ENCODE peak calls at places on chromosomes 3 and 15, in nine cellular contexts. One of them, this sample, is unnamed.

GRCh38 chr3:101942356-101942755 is 93.0 kb downstream of the NFKBIZ start:
- DNase-seq in Panc1: no peak
- DNase-seq in NCI-H2171 treated with DMSO at 0.1 percent for 48 hours: no peak
- DNase-seq in NCI-H2029 treated with DMSO at 0.1 percent for 48 hours: no peak
- DNase-seq in HFF-Myc: no peak
- DNase-seq in activated T-cell treated with anti-CD3 and anti-CD28 coated beads for 4 hours: no peak
- DNase-seq in AG20443: no peak
- DNase-seq in stimulated activated naive B cell treated with anti-CD40 and anti-IgM and Interleukin-4, amounts not matched to agents 10 μg/mL and 1 μg/mL and 100 μg/mL, for 72 hours: no peak
- DNase-seq in psoas muscle: no peak
- DNase-seq in this sample: no peak

GRCh38 chr3:72791132-72791531 is 57.1 kb downstream of the SHQ1 start:
- DNase-seq in Panc1: no peak
- DNase-seq in NCI-H2171 treated with DMSO at 0.1 percent for 48 hours: peak
- DNase-seq in NCI-H2029 treated with DMSO at 0.1 percent for 48 hours: no peak
- DNase-seq in HFF-Myc: no peak
- DNase-seq in activated T-cell treated with anti-CD3 and anti-CD28 coated beads for 4 hours: no peak
- DNase-seq in AG20443: no peak
- DNase-seq in stimulated activated naive B cell treated with anti-CD40 and anti-IgM and Interleukin-4, amounts not matched to agents 10 μg/mL and 1 μg/mL and 100 μg/mL, for 72 hours: no peak
- DNase-seq in psoas muscle: no peak
- DNase-seq in this sample: no peak

GRCh38 chr3:195226445-195226844 is 44.5 kb downstream of the XXYLT1 start:
- DNase-seq in Panc1: no peak
- DNase-seq in NCI-H2171 treated with DMSO at 0.1 percent for 48 hours: no peak
- DNase-seq in NCI-H2029 treated with DMSO at 0.1 percent for 48 hours: no peak
- DNase-seq in HFF-Myc: no peak
- DNase-seq in activated T-cell treated with anti-CD3 and anti-CD28 coated beads for 4 hours: no peak
- DNase-seq in AG20443: no peak
- DNase-seq in stimulated activated naive B cell treated with anti-CD40 and anti-IgM and Interleukin-4, amounts not matched to agents 10 μg/mL and 1 μg/mL and 100 μg/mL, for 72 hours: no peak
- DNase-seq in psoas muscle: no peak
- DNase-seq in this sample: no peak

GRCh38 chr3:65018801-65019200 is 331.0 kb upstream of the ADAMTS9 start:
- DNase-seq in Panc1: no peak
- DNase-seq in NCI-H2171 treated with DMSO at 0.1 percent for 48 hours: no peak
- DNase-seq in NCI-H2029 treated with DMSO at 0.1 percent for 48 hours: no peak
- DNase-seq in HFF-Myc: no peak
- DNase-seq in activated T-cell treated with anti-CD3 and anti-CD28 coated beads for 4 hours: no peak
- DNase-seq in AG20443: no peak
- DNase-seq in stimulated activated naive B cell treated with anti-CD40 and anti-IgM and Interleukin-4, amounts not matched to agents 10 μg/mL and 1 μg/mL and 100 μg/mL, for 72 hours: no peak
- DNase-seq in psoas muscle: no peak
- DNase-seq in this sample: no peak

GRCh38 chr3:49411550-49411967 is 217 bp downstream of the RHOA start:
- DNase-seq in Panc1: no peak
- DNase-seq in NCI-H2171 treated with DMSO at 0.1 percent for 48 hours: no peak
- DNase-seq in NCI-H2029 treated with DMSO at 0.1 percent for 48 hours: no peak
- DNase-seq in HFF-Myc: no peak
- DNase-seq in activated T-cell treated with anti-CD3 and anti-CD28 coated beads for 4 hours: peak
- DNase-seq in AG20443: no peak
- DNase-seq in stimulated activated naive B cell treated with anti-CD40 and anti-IgM and Interleukin-4, amounts not matched to agents 10 μg/mL and 1 μg/mL and 100 μg/mL, for 72 hours: peak
- DNase-seq in psoas muscle: peak
- DNase-seq in this sample: no peak

GRCh38 chr3:195198424-195199346 is 72.3 kb downstream of the XXYLT1 start:
- DNase-seq in Panc1: no peak
- DNase-seq in NCI-H2171 treated with DMSO at 0.1 percent for 48 hours: no peak
- DNase-seq in NCI-H2029 treated with DMSO at 0.1 percent for 48 hours: no peak
- DNase-seq in HFF-Myc: no peak
- DNase-seq in activated T-cell treated with anti-CD3 and anti-CD28 coated beads for 4 hours: no peak
- DNase-seq in AG20443: no peak
- DNase-seq in stimulated activated naive B cell treated with anti-CD40 and anti-IgM and Interleukin-4, amounts not matched to agents 10 μg/mL and 1 μg/mL and 100 μg/mL, for 72 hours: no peak
- DNase-seq in psoas muscle: no peak
- DNase-seq in this sample: no peak

GRCh38 chr15:44207643-44208042 is 12.6 kb upstream of the FRMD5 start:
- DNase-seq in Panc1: no peak
- DNase-seq in NCI-H2171 treated with DMSO at 0.1 percent for 48 hours: no peak
- DNase-seq in NCI-H2029 treated with DMSO at 0.1 percent for 48 hours: no peak
- DNase-seq in HFF-Myc: no peak
- DNase-seq in activated T-cell treated with anti-CD3 and anti-CD28 coated beads for 4 hours: no peak
- DNase-seq in AG20443: peak
- DNase-seq in stimulated activated naive B cell treated with anti-CD40 and anti-IgM and Interleukin-4, amounts not matched to agents 10 μg/mL and 1 μg/mL and 100 μg/mL, for 72 hours: no peak
- DNase-seq in psoas muscle: no peak
- DNase-seq in this sample: no peak

GRCh38 chr3:138434875-138435772 is 708 bp downstream of the ESYT3 start:
- DNase-seq in Panc1: no peak
- DNase-seq in NCI-H2171 treated with DMSO at 0.1 percent for 48 hours: peak
- DNase-seq in NCI-H2029 treated with DMSO at 0.1 percent for 48 hours: no peak
- DNase-seq in HFF-Myc: no peak
- DNase-seq in activated T-cell treated with anti-CD3 and anti-CD28 coated beads for 4 hours: no peak
- DNase-seq in AG20443: peak
- DNase-seq in stimulated activated naive B cell treated with anti-CD40 and anti-IgM and Interleukin-4, amounts not matched to agents 10 μg/mL and 1 μg/mL and 100 μg/mL, for 72 hours: no peak
- DNase-seq in psoas muscle: no peak
- DNase-seq in this sample: no peak

GRCh38 chr3:60636846-60637245 is 614.4 kb downstream of the FHIT start:
- DNase-seq in Panc1: no peak
- DNase-seq in NCI-H2171 treated with DMSO at 0.1 percent for 48 hours: peak
- DNase-seq in NCI-H2029 treated with DMSO at 0.1 percent for 48 hours: no peak
- DNase-seq in HFF-Myc: no peak
- DNase-seq in activated T-cell treated with anti-CD3 and anti-CD28 coated beads for 4 hours: no peak
- DNase-seq in AG20443: peak
- DNase-seq in stimulated activated naive B cell treated with anti-CD40 and anti-IgM and Interleukin-4, amounts not matched to agents 10 μg/mL and 1 μg/mL and 100 μg/mL, for 72 hours: no peak
- DNase-seq in psoas muscle: no peak
- DNase-seq in this sample: no peak

GRCh38 chr3:105836533-105836932 is 32.3 kb downstream of the CBLB start:
- DNase-seq in Panc1: no peak
- DNase-seq in NCI-H2171 treated with DMSO at 0.1 percent for 48 hours: no peak
- DNase-seq in NCI-H2029 treated with DMSO at 0.1 percent for 48 hours: no peak
- DNase-seq in HFF-Myc: no peak
- DNase-seq in activated T-cell treated with anti-CD3 and anti-CD28 coated beads for 4 hours: no peak
- DNase-seq in AG20443: peak
- DNase-seq in stimulated activated naive B cell treated with anti-CD40 and anti-IgM and Interleukin-4, amounts not matched to agents 10 μg/mL and 1 μg/mL and 100 μg/mL, for 72 hours: no peak
- DNase-seq in psoas muscle: no peak
- DNase-seq in this sample: no peak

GRCh38 chr3:135848051-135848450 is 117.5 kb upstream of the PPP2R3A start:
- DNase-seq in Panc1: no peak
- DNase-seq in NCI-H2171 treated with DMSO at 0.1 percent for 48 hours: no peak
- DNase-seq in NCI-H2029 treated with DMSO at 0.1 percent for 48 hours: no peak
- DNase-seq in HFF-Myc: no peak
- DNase-seq in activated T-cell treated with anti-CD3 and anti-CD28 coated beads for 4 hours: no peak
- DNase-seq in AG20443: no peak
- DNase-seq in stimulated activated naive B cell treated with anti-CD40 and anti-IgM and Interleukin-4, amounts not matched to agents 10 μg/mL and 1 μg/mL and 100 μg/mL, for 72 hours: no peak
- DNase-seq in psoas muscle: no peak
- DNase-seq in this sample: no peak

GRCh38 chr15:95988574-95988887 is 342.0 kb upstream of the NR2F2 start:
- DNase-seq in Panc1: no peak
- DNase-seq in NCI-H2171 treated with DMSO at 0.1 percent for 48 hours: no peak
- DNase-seq in NCI-H2029 treated with DMSO at 0.1 percent for 48 hours: no peak
- DNase-seq in HFF-Myc: no peak
- DNase-seq in activated T-cell treated with anti-CD3 and anti-CD28 coated beads for 4 hours: no peak
- DNase-seq in AG20443: no peak
- DNase-seq in stimulated activated naive B cell treated with anti-CD40 and anti-IgM and Interleukin-4, amounts not matched to agents 10 μg/mL and 1 μg/mL and 100 μg/mL, for 72 hours: no peak
- DNase-seq in psoas muscle: no peak
- DNase-seq in this sample: no peak

GRCh38 chr3:31077021-31077601 is 182.7 kb upstream of the GADL1 start:
- DNase-seq in Panc1: peak
- DNase-seq in NCI-H2171 treated with DMSO at 0.1 percent for 48 hours: no peak
- DNase-seq in NCI-H2029 treated with DMSO at 0.1 percent for 48 hours: no peak
- DNase-seq in HFF-Myc: peak
- DNase-seq in activated T-cell treated with anti-CD3 and anti-CD28 coated beads for 4 hours: peak
- DNase-seq in AG20443: peak
- DNase-seq in stimulated activated naive B cell treated with anti-CD40 and anti-IgM and Interleukin-4, amounts not matched to agents 10 μg/mL and 1 μg/mL and 100 μg/mL, for 72 hours: no peak
- DNase-seq in psoas muscle: no peak
- DNase-seq in this sample: no peak

GRCh38 chr15:35281515-35281914 is 196.4 kb upstream of the NANOGP8 start:
- DNase-seq in Panc1: no peak
- DNase-seq in NCI-H2171 treated with DMSO at 0.1 percent for 48 hours: no peak
- DNase-seq in NCI-H2029 treated with DMSO at 0.1 percent for 48 hours: no peak
- DNase-seq in HFF-Myc: no peak
- DNase-seq in activated T-cell treated with anti-CD3 and anti-CD28 coated beads for 4 hours: no peak
- DNase-seq in AG20443: peak
- DNase-seq in stimulated activated naive B cell treated with anti-CD40 and anti-IgM and Interleukin-4, amounts not matched to agents 10 μg/mL and 1 μg/mL and 100 μg/mL, for 72 hours: no peak
- DNase-seq in psoas muscle: no peak
- DNase-seq in this sample: no peak

GRCh38 chr3:172595648-172596393 is 72.6 kb upstream of the TNFSF10 start:
- DNase-seq in Panc1: peak
- DNase-seq in NCI-H2171 treated with DMSO at 0.1 percent for 48 hours: no peak
- DNase-seq in NCI-H2029 treated with DMSO at 0.1 percent for 48 hours: peak
- DNase-seq in HFF-Myc: peak
- DNase-seq in activated T-cell treated with anti-CD3 and anti-CD28 coated beads for 4 hours: peak
- DNase-seq in AG20443: peak
- DNase-seq in stimulated activated naive B cell treated with anti-CD40 and anti-IgM and Interleukin-4, amounts not matched to agents 10 μg/mL and 1 μg/mL and 100 μg/mL, for 72 hours: peak
- DNase-seq in psoas muscle: no peak
- DNase-seq in this sample: peak

GRCh38 chr15:60644903-60645302 is 166.0 kb upstream of the ICE2 start:
- DNase-seq in Panc1: no peak
- DNase-seq in NCI-H2171 treated with DMSO at 0.1 percent for 48 hours: no peak
- DNase-seq in NCI-H2029 treated with DMSO at 0.1 percent for 48 hours: no peak
- DNase-seq in HFF-Myc: no peak
- DNase-seq in activated T-cell treated with anti-CD3 and anti-CD28 coated beads for 4 hours: no peak
- DNase-seq in AG20443: no peak
- DNase-seq in stimulated activated naive B cell treated with anti-CD40 and anti-IgM and Interleukin-4, amounts not matched to agents 10 μg/mL and 1 μg/mL and 100 μg/mL, for 72 hours: no peak
- DNase-seq in psoas muscle: no peak
- DNase-seq in this sample: no peak

GRCh38 chr3:47324278-47324865 is 41.6 kb downstream of the KLHL18 start:
- DNase-seq in Panc1: peak
- DNase-seq in NCI-H2171 treated with DMSO at 0.1 percent for 48 hours: peak
- DNase-seq in NCI-H2029 treated with DMSO at 0.1 percent for 48 hours: peak
- DNase-seq in HFF-Myc: peak
- DNase-seq in activated T-cell treated with anti-CD3 and anti-CD28 coated beads for 4 hours: peak
- DNase-seq in AG20443: peak
- DNase-seq in stimulated activated naive B cell treated with anti-CD40 and anti-IgM and Interleukin-4, amounts not matched to agents 10 μg/mL and 1 μg/mL and 100 μg/mL, for 72 hours: peak
- DNase-seq in psoas muscle: peak
- DNase-seq in this sample: no peak

GRCh38 chr15:41789237-41789636 is 15.0 kb downstream of the MAPKBP1 start:
- DNase-seq in Panc1: no peak
- DNase-seq in NCI-H2171 treated with DMSO at 0.1 percent for 48 hours: no peak
- DNase-seq in NCI-H2029 treated with DMSO at 0.1 percent for 48 hours: no peak
- DNase-seq in HFF-Myc: no peak
- DNase-seq in activated T-cell treated with anti-CD3 and anti-CD28 coated beads for 4 hours: no peak
- DNase-seq in AG20443: no peak
- DNase-seq in stimulated activated naive B cell treated with anti-CD40 and anti-IgM and Interleukin-4, amounts not matched to agents 10 μg/mL and 1 μg/mL and 100 μg/mL, for 72 hours: no peak
- DNase-seq in psoas muscle: no peak
- DNase-seq in this sample: no peak

GRCh38 chr3:122560680-122561079 is 3.4 kb downstream of the PARP9 start:
- DNase-seq in Panc1: peak
- DNase-seq in NCI-H2171 treated with DMSO at 0.1 percent for 48 hours: peak
- DNase-seq in NCI-H2029 treated with DMSO at 0.1 percent for 48 hours: peak
- DNase-seq in HFF-Myc: peak
- DNase-seq in activated T-cell treated with anti-CD3 and anti-CD28 coated beads for 4 hours: peak
- DNase-seq in AG20443: peak
- DNase-seq in stimulated activated naive B cell treated with anti-CD40 and anti-IgM and Interleukin-4, amounts not matched to agents 10 μg/mL and 1 μg/mL and 100 μg/mL, for 72 hours: peak
- DNase-seq in psoas muscle: no peak
- DNase-seq in this sample: no peak

GRCh38 chr3:141789281-141789680 is 26.1 kb downstream of the GRK7 start:
- DNase-seq in Panc1: no peak
- DNase-seq in NCI-H2171 treated with DMSO at 0.1 percent for 48 hours: no peak
- DNase-seq in NCI-H2029 treated with DMSO at 0.1 percent for 48 hours: no peak
- DNase-seq in HFF-Myc: no peak
- DNase-seq in activated T-cell treated with anti-CD3 and anti-CD28 coated beads for 4 hours: no peak
- DNase-seq in AG20443: no peak
- DNase-seq in stimulated activated naive B cell treated with anti-CD40 and anti-IgM and Interleukin-4, amounts not matched to agents 10 μg/mL and 1 μg/mL and 100 μg/mL, for 72 hours: no peak
- DNase-seq in psoas muscle: no peak
- DNase-seq in this sample: no peak

GRCh38 chr3:156605686-156606605 is 51.0 kb upstream of the SSR3 start:
- DNase-seq in Panc1: no peak
- DNase-seq in NCI-H2171 treated with DMSO at 0.1 percent for 48 hours: no peak
- DNase-seq in NCI-H2029 treated with DMSO at 0.1 percent for 48 hours: no peak
- DNase-seq in HFF-Myc: no peak
- DNase-seq in activated T-cell treated with anti-CD3 and anti-CD28 coated beads for 4 hours: no peak
- DNase-seq in AG20443: peak
- DNase-seq in stimulated activated naive B cell treated with anti-CD40 and anti-IgM and Interleukin-4, amounts not matched to agents 10 μg/mL and 1 μg/mL and 100 μg/mL, for 72 hours: no peak
- DNase-seq in psoas muscle: peak
- DNase-seq in this sample: no peak

GRCh38 chr3:43629254-43629653 is 7.4 kb upstream of the ANO10 start:
- DNase-seq in Panc1: no peak
- DNase-seq in NCI-H2171 treated with DMSO at 0.1 percent for 48 hours: no peak
- DNase-seq in NCI-H2029 treated with DMSO at 0.1 percent for 48 hours: no peak
- DNase-seq in HFF-Myc: no peak
- DNase-seq in activated T-cell treated with anti-CD3 and anti-CD28 coated beads for 4 hours: no peak
- DNase-seq in AG20443: no peak
- DNase-seq in stimulated activated naive B cell treated with anti-CD40 and anti-IgM and Interleukin-4, amounts not matched to agents 10 μg/mL and 1 μg/mL and 100 μg/mL, for 72 hours: no peak
- DNase-seq in psoas muscle: no peak
- DNase-seq in this sample: no peak

GRCh38 chr3:175093738-175094137 is 234.6 kb downstream of the NAALADL2 start:
- DNase-seq in Panc1: peak
- DNase-seq in NCI-H2171 treated with DMSO at 0.1 percent for 48 hours: no peak
- DNase-seq in NCI-H2029 treated with DMSO at 0.1 percent for 48 hours: no peak
- DNase-seq in HFF-Myc: no peak
- DNase-seq in activated T-cell treated with anti-CD3 and anti-CD28 coated beads for 4 hours: no peak
- DNase-seq in AG20443: no peak
- DNase-seq in stimulated activated naive B cell treated with anti-CD40 and anti-IgM and Interleukin-4, amounts not matched to agents 10 μg/mL and 1 μg/mL and 100 μg/mL, for 72 hours: no peak
- DNase-seq in psoas muscle: no peak
- DNase-seq in this sample: no peak

GRCh38 chr3:185215873-185216586 is 37.8 kb downstream of the EHHADH start:
- DNase-seq in Panc1: peak
- DNase-seq in NCI-H2171 treated with DMSO at 0.1 percent for 48 hours: peak
- DNase-seq in NCI-H2029 treated with DMSO at 0.1 percent for 48 hours: peak
- DNase-seq in HFF-Myc: no peak
- DNase-seq in activated T-cell treated with anti-CD3 and anti-CD28 coated beads for 4 hours: no peak
- DNase-seq in AG20443: no peak
- DNase-seq in stimulated activated naive B cell treated with anti-CD40 and anti-IgM and Interleukin-4, amounts not matched to agents 10 μg/mL and 1 μg/mL and 100 μg/mL, for 72 hours: no peak
- DNase-seq in psoas muscle: no peak
- DNase-seq in this sample: no peak

GRCh38 chr3:68129065-68129464 is 474.7 kb upstream of the SUCLG2 start:
- DNase-seq in Panc1: no peak
- DNase-seq in NCI-H2171 treated with DMSO at 0.1 percent for 48 hours: no peak
- DNase-seq in NCI-H2029 treated with DMSO at 0.1 percent for 48 hours: no peak
- DNase-seq in HFF-Myc: no peak
- DNase-seq in activated T-cell treated with anti-CD3 and anti-CD28 coated beads for 4 hours: no peak
- DNase-seq in AG20443: no peak
- DNase-seq in stimulated activated naive B cell treated with anti-CD40 and anti-IgM and Interleukin-4, amounts not matched to agents 10 μg/mL and 1 μg/mL and 100 μg/mL, for 72 hours: no peak
- DNase-seq in psoas muscle: no peak
- DNase-seq in this sample: no peak

GRCh38 chr15:52735231-52736089 is 54.7 kb downstream of the ONECUT1 start:
- DNase-seq in Panc1: peak
- DNase-seq in NCI-H2171 treated with DMSO at 0.1 percent for 48 hours: peak
- DNase-seq in NCI-H2029 treated with DMSO at 0.1 percent for 48 hours: peak
- DNase-seq in HFF-Myc: peak
- DNase-seq in activated T-cell treated with anti-CD3 and anti-CD28 coated beads for 4 hours: peak
- DNase-seq in AG20443: peak
- DNase-seq in stimulated activated naive B cell treated with anti-CD40 and anti-IgM and Interleukin-4, amounts not matched to agents 10 μg/mL and 1 μg/mL and 100 μg/mL, for 72 hours: peak
- DNase-seq in psoas muscle: no peak
- DNase-seq in this sample: peak

GRCh38 chr15:90407871-90408317 is 19.9 kb downstream of the IQGAP1 start:
- DNase-seq in Panc1: no peak
- DNase-seq in NCI-H2171 treated with DMSO at 0.1 percent for 48 hours: no peak
- DNase-seq in NCI-H2029 treated with DMSO at 0.1 percent for 48 hours: no peak
- DNase-seq in HFF-Myc: no peak
- DNase-seq in activated T-cell treated with anti-CD3 and anti-CD28 coated beads for 4 hours: no peak
- DNase-seq in AG20443: no peak
- DNase-seq in stimulated activated naive B cell treated with anti-CD40 and anti-IgM and Interleukin-4, amounts not matched to agents 10 μg/mL and 1 μg/mL and 100 μg/mL, for 72 hours: no peak
- DNase-seq in psoas muscle: no peak
- DNase-seq in this sample: no peak

GRCh38 chr15:90192961-90193786 is 8.0 kb upstream of the SEMA4B start:
- DNase-seq in Panc1: no peak
- DNase-seq in NCI-H2171 treated with DMSO at 0.1 percent for 48 hours: no peak
- DNase-seq in NCI-H2029 treated with DMSO at 0.1 percent for 48 hours: no peak
- DNase-seq in HFF-Myc: no peak
- DNase-seq in activated T-cell treated with anti-CD3 and anti-CD28 coated beads for 4 hours: no peak
- DNase-seq in AG20443: peak
- DNase-seq in stimulated activated naive B cell treated with anti-CD40 and anti-IgM and Interleukin-4, amounts not matched to agents 10 μg/mL and 1 μg/mL and 100 μg/mL, for 72 hours: no peak
- DNase-seq in psoas muscle: no peak
- DNase-seq in this sample: no peak

GRCh38 chr3:73508330-73508954 is 116.3 kb downstream of the PDZRN3 start:
- DNase-seq in Panc1: peak
- DNase-seq in NCI-H2171 treated with DMSO at 0.1 percent for 48 hours: peak
- DNase-seq in NCI-H2029 treated with DMSO at 0.1 percent for 48 hours: peak
- DNase-seq in HFF-Myc: peak
- DNase-seq in activated T-cell treated with anti-CD3 and anti-CD28 coated beads for 4 hours: no peak
- DNase-seq in AG20443: peak
- DNase-seq in stimulated activated naive B cell treated with anti-CD40 and anti-IgM and Interleukin-4, amounts not matched to agents 10 μg/mL and 1 μg/mL and 100 μg/mL, for 72 hours: no peak
- DNase-seq in psoas muscle: no peak
- DNase-seq in this sample: no peak

GRCh38 chr15:51908312-51908711 is 63.3 kb downstream of the LEO1 start:
- DNase-seq in Panc1: no peak
- DNase-seq in NCI-H2171 treated with DMSO at 0.1 percent for 48 hours: no peak
- DNase-seq in NCI-H2029 treated with DMSO at 0.1 percent for 48 hours: no peak
- DNase-seq in HFF-Myc: no peak
- DNase-seq in activated T-cell treated with anti-CD3 and anti-CD28 coated beads for 4 hours: no peak
- DNase-seq in AG20443: no peak
- DNase-seq in stimulated activated naive B cell treated with anti-CD40 and anti-IgM and Interleukin-4, amounts not matched to agents 10 μg/mL and 1 μg/mL and 100 μg/mL, for 72 hours: no peak
- DNase-seq in psoas muscle: no peak
- DNase-seq in this sample: no peak

GRCh38 chr3:58824285-58824684 is 157.7 kb upstream of the FAM3D start:
- DNase-seq in Panc1: no peak
- DNase-seq in NCI-H2171 treated with DMSO at 0.1 percent for 48 hours: peak
- DNase-seq in NCI-H2029 treated with DMSO at 0.1 percent for 48 hours: peak
- DNase-seq in HFF-Myc: peak
- DNase-seq in activated T-cell treated with anti-CD3 and anti-CD28 coated beads for 4 hours: no peak
- DNase-seq in AG20443: peak
- DNase-seq in stimulated activated naive B cell treated with anti-CD40 and anti-IgM and Interleukin-4, amounts not matched to agents 10 μg/mL and 1 μg/mL and 100 μg/mL, for 72 hours: peak
- DNase-seq in psoas muscle: no peak
- DNase-seq in this sample: no peak

This sample was measured in NCI-H1436 treated with DMSO at 0.1 percent for 48 hours.